ENCODE peak calls at places on chromosomes 6 and 20, in four cellular contexts. X is right cardiac atrium, L is substantia nigra, V is NB4. R is an unnamed sample.

GRCh38 chr6:122660296-122660695 is 50.1 kb downstream of the PKIB start:
- DNase-seq in X (no peak), V (no peak), L (no peak), R (no peak)

GRCh38 chr6:14713008-14713452 is 532.8 kb upstream of the JARID2 start:
- DNase-seq in X (peak), L (no peak), V (peak), R (no peak)

GRCh38 chr6:36850001-36850400 is 10.8 kb upstream of the CPNE5 start:
- DNase-seq in X (no peak), L (no peak), V (peak), R (no peak)

GRCh38 chr20:37807901-37808751 is 94.8 kb upstream of the VSTM2L start:
- DNase-seq in X (no peak), V (peak), L (peak), R (no peak)

GRCh38 chr20:17995967-17996819 is 27.4 kb downstream of the MGME1 start:
- DNase-seq in V (peak), L (no peak), X (no peak), R (peak)

GRCh38 chr6:150334790-150335783 is 33.7 kb upstream of the IYD start:
- DNase-seq in V (peak), X (no peak), L (no peak), R (peak)

GRCh38 chr6:162712694-162713093 is 14.9 kb downstream of the PRKN start:
- DNase-seq in V (peak), L (no peak), X (no peak), R (no peak)

GRCh38 chr6:149855040-149855654 is 9.0 kb downstream of the LRP11 start:
- DNase-seq in V (no peak), X (no peak), L (no peak), R (no peak)

GRCh38 chr6:4169028-4169789 is 33.8 kb upstream of the ECI2 start:
- DNase-seq in X (no peak), V (no peak), L (no peak), R (no peak)

GRCh38 chr6:5205877-5206840 is 54.6 kb downstream of the LYRM4 start:
- DNase-seq in L (peak), X (peak), V (peak), R (no peak)

GRCh38 chr6:41441598-41442205 is 104.5 kb upstream of the FOXP4 start:
- DNase-seq in V (no peak), X (no peak), L (no peak), R (no peak)

GRCh38 chr20:22456109-22456508 is 128.3 kb downstream of the FOXA2 start:
- DNase-seq in L (no peak), X (no peak), V (no peak), R (no peak)

GRCh38 chr20:46179811-46180326 is 61.8 kb downstream of the CD40 start:
- DNase-seq in X (no peak), L (no peak), V (no peak), R (no peak)

GRCh38 chr20:39830903-39831302 is 858.1 kb downstream of the MAFB start:
- DNase-seq in L (no peak), V (no peak), X (no peak), R (no peak)

GRCh38 chr6:166032366-166033171 is 135.1 kb downstream of the TBXT start:
- DNase-seq in X (peak), L (no peak), V (peak), R (no peak)

R was measured in HFF-Myc.